ENCODE peak calls at places on chromosome 4, in nine cellular contexts. C is HFF-Myc; R is nephron progenitor cell; G is CD4-positive, alpha-beta T cell; E is heart left ventricle; H is MM.1S; K is cardiac fibroblast; M is PC-3; X is chondrocyte. F is an unnamed sample.

GRCh38 chr4:70725633-70726032 is 3.9 kb downstream of the RUFY3 start:
- DNase-seq in C (no peak), R (no peak), G (no peak), E (no peak), H (no peak), K (no peak), M (no peak), X (no peak), F (no peak)

GRCh38 chr4:48038666-48039065 is 22.1 kb downstream of the NIPAL1 start:
- DNase-seq in C (no peak), R (no peak), G (no peak), E (no peak), H (no peak), K (no peak), M (no peak), X (no peak), F (no peak)

GRCh38 chr4:17869327-17869726 is 58.5 kb downstream of the NCAPG start:
- DNase-seq in C (no peak), R (no peak), G (no peak), E (no peak), H (no peak), K (no peak), M (no peak), X (no peak), F (no peak)

GRCh38 chr4:73816814-73817213 is 19.7 kb upstream of the CXCL6 start:
- DNase-seq in C (peak; percentile 52), R (no peak), G (no peak), E (no peak), H (peak; percentile 53), K (peak; percentile 95), M (peak; percentile 89), X (no peak), F (peak; percentile 36)

GRCh38 chr4:4461850-4462249 is 74.9 kb downstream of the NSG1 start:
- DNase-seq in C (no peak), R (no peak), G (peak; percentile 39), E (no peak), H (no peak), K (no peak), M (no peak), X (no peak), F (no peak)

GRCh38 chr4:20901851-20902250 is 201.6 kb downstream of the PACRGL start:
- DNase-seq in C (no peak), R (no peak), G (no peak), E (no peak), H (no peak), K (no peak), M (no peak), X (no peak), F (no peak)

GRCh38 chr4:13705521-13706035 is 78.1 kb upstream of the BOD1L1 start:
- DNase-seq in C (no peak), R (no peak), G (no peak), E (peak; percentile 62), H (peak; percentile 90), K (no peak), M (peak; percentile 64), X (no peak), F (no peak)

GRCh38 chr4:7394184-7394575 is 40.5 kb downstream of the PSAPL1 start:
- DNase-seq in C (no peak), R (no peak), G (no peak), E (no peak), H (no peak), K (no peak), M (no peak), X (no peak), F (no peak)

GRCh38 chr4:88672987-88673386 is 24.6 kb downstream of the NAP1L5 start:
- DNase-seq in C (no peak), R (peak; percentile 35), G (no peak), E (no peak), H (peak; percentile 21), K (peak; percentile 56), M (peak; percentile 46), X (no peak), F (no peak)

GRCh38 chr4:55329012-55329411 is 17.0 kb upstream of the SRD5A3 start:
- DNase-seq in C (no peak), R (no peak), G (no peak), E (no peak), H (no peak), K (no peak), M (peak; percentile 48), X (no peak), F (no peak)

GRCh38 chr4:147003956-147004580 is 58.4 kb upstream of the TTC29 start:
- DNase-seq in C (no peak), R (no peak), G (no peak), E (no peak), H (no peak), K (no peak), M (no peak), X (no peak), F (no peak)

GRCh38 chr4:41339812-41340809 is 83.4 kb downstream of the UCHL1 start:
- DNase-seq in C (peak; percentile 85), R (peak; percentile 23), G (no peak), E (no peak), H (no peak), K (no peak), M (peak; percentile 52), X (no peak), F (peak; percentile 88)
- TF ChIP-seq CTCF in C (peak; percentile 13), R (no peak), G (no peak), E (no peak), H (no peak), K (no peak), M (no peak), X (peak; percentile 70), F (peak; percentile 32)

GRCh38 chr4:40294339-40294738 is 40.8 kb upstream of the CHRNA9 start:
- DNase-seq in C (no peak), R (no peak), G (no peak), E (no peak), H (no peak), K (no peak), M (no peak), X (no peak), F (no peak)
- TF ChIP-seq CTCF in C (no peak), R (no peak), G (no peak), E (no peak), H (no peak), K (no peak), M (no peak), X (no peak), F (no peak)

GRCh38 chr4:180962268-180962667 is 1280.9 kb upstream of the TENM3 start:
- DNase-seq in C (no peak), R (no peak), G (no peak), E (no peak), H (no peak), K (no peak), M (no peak), X (no peak), F (no peak)

DNA sequence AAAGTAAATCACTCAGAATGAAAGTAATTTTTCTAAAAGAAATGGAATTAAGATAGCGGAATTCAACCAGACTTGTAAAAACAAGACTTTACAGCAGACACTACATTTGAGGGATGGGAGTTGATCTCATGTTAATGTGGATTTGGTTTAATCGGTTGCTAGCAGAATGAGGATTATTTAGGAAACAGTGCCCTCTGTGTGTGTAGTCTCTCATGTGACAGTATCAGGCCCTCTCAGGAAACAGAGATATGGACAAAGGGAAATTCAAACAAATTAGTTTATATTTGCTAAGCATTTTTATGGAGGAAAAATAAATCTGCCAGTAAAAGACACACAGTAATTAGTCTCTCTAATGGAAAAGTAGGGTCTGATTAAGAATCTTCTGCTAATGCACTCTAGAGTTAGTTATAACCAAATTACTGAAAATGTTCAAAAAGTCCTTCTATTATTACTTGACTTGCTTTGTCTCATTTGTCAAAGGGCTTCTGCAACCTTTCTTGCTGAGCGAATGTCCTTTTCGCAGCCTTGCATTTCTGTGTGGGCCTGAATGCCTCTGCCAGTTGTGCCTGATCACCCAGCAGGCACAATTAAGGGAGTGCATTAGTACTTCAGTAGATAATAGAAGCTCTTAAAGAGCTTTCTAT is 1282.3 kb upstream of the TENM3 start:
- DNase-seq in C (no peak), R (no peak), G (no peak), E (no peak), H (no peak), K (no peak), M (no peak), X (no peak), F (no peak)
- TF ChIP-seq CTCF in C (no peak), R (no peak), G (no peak), E (no peak), H (peak; percentile 11), K (no peak), M (no peak), X (peak; percentile 69), F (peak; percentile 28)

DNA sequence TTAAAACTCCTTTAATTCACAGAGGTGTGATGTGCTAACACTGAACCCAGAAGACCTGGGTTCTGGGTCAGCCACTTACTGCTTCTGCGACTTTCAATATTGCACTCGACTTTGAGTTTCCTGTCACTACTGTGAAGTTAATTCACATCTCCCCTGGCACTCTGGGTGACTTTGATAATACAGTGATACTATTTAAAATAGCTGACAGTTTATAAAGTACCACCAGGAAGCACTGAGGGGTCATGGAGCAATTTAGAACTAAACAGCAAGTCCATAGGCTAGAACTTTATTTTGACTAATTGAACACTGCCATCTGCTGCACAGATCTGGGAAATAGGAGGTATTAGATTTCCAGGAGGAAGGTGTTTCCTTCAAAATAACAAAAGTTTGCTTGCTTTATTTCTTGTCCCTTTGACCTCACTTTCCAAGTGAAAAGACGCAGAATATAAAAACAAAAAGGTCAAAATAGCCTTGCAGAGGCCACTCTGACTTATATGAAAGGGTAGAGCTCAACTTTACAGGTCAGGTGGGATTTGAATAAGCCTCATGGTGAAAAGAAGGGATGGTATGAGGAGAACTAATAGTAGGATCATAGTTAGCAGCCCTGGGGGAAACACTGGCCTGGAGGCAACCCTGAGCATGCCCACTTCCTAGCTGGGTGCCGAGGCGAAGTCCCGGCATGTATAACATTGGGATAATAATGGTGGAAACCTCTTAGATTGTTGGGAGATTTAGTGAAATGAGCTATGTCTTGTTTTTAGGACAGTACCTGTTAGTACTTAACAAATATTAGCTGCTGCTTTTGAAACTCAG is 53.4 kb downstream of the ZNF518B start:
- DNase-seq in C (no peak), R (no peak), G (no peak), E (no peak), H (peak; percentile 14), K (peak; percentile 69), M (peak; percentile 48), X (no peak), F (no peak)
- TF ChIP-seq CTCF in C (peak; percentile 5), R (peak; percentile 40), G (peak; percentile 46), E (peak; percentile 45), H (peak; percentile 36), K (peak; percentile 51), M (peak; percentile 61), X (peak; percentile 84), F (peak; percentile 38)

DNA sequence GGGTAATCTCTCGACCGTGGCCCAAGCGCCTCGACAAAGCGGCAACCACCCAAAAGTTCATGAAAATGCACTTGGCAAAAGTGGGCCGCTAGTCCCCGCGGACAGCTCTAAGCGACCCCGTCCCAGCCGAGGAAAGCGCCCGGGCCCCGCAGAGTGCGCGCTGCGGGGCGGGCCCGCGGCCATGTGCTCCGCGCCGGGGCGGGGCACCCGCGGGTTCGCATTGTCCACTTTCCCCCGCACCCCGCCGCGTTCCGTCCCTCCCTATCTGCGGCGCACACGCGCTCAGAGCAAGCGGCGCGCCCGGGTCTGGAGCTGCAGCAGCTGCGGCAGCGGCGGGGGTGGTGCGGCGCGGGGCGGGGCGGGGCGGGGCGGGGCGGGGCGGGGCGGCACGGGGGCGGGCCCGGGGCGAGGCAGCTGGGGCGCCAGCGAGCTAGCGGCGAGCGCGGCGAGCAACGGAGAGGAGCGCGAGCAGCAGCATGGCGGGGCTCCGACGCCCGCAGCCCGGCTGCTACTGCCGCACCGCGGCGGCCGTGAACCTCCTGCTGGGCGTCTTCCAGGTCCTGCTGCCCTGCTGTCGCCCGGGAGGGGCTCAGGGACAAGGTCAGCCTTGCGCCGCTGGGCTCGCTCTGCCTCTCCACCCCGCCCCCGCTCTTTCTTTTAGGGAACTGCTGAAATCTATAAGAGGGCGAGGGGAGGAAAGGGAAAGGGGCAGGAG is at the start of gene TMEM131L:
- DNase-seq in C (no peak), R (peak; percentile 78), G (peak; percentile 77), E (peak; percentile 87), H (peak; percentile 67), K (peak; percentile 65), M (peak; percentile 53), X (no peak), F (no peak)
- TF ChIP-seq CTCF in C (no peak), R (no peak), G (peak; percentile 19), E (no peak), H (no peak), K (peak; percentile 17), M (no peak), X (peak; percentile 40), F (peak; percentile 12)

F was measured in AG09319.